ENCODE peak calls at places on chromosomes 12 and 14, in eight cellular contexts. K is K562, B is A549, W is suprapubic skin, M is stomach, F is transverse colon, H is esophagus muscularis mucosa, A is ovary. R is an unnamed sample.

GRCh38 chr14:105411017-105411941 is 8.3 kb upstream of the MTA1 start:
- DNase-seq in M (peak), B (peak), W (peak), H (no peak), K (peak), F (peak), A (no peak), R (peak)

GRCh38 chr14:99413972-99414371 is 66.7 kb downstream of the SETD3 start:
- DNase-seq in M (no peak), B (no peak), F (no peak), H (no peak), W (no peak), K (no peak), A (no peak), R (no peak)

GRCh38 chr12:122318607-122319311 is 52.5 kb upstream of the VPS33A start:
- DNase-seq in F (no peak), M (no peak), H (no peak), A (no peak), W (no peak), B (no peak), K (no peak), R (no peak)

GRCh38 chr12:38502016-38502415 is 185.4 kb downstream of the ALG10B start:
- DNase-seq in H (no peak), F (no peak), A (no peak), M (no peak), B (no peak), K (no peak), W (no peak), R (no peak)

GRCh38 chr14:93269341-93270068 is 62.4 kb downstream of the UBR7 start:
- DNase-seq in M (no peak), W (no peak), F (no peak), H (no peak), B (peak), K (no peak), A (no peak), R (no peak)

GRCh38 chr14:101215936-101216335 is 312.4 kb upstream of the RTL1 start:
- DNase-seq in K (no peak), A (no peak), M (peak), F (peak), W (peak), H (peak), B (no peak), R (peak)

GRCh38 chr12:23950011-23950774 is 723 bp upstream of the SOX5 start:
- DNase-seq in B (no peak), W (no peak), F (no peak), A (no peak), H (no peak), M (no peak), K (no peak), R (no peak)

GRCh38 chr14:79704406-79704805 is 506.9 kb downstream of the DIO2 start:
- DNase-seq in M (no peak), B (no peak), H (no peak), F (no peak), A (no peak), W (no peak), K (no peak), R (no peak)

GRCh38 chr14:96923003-96923402 is 125.8 kb downstream of the VRK1 start:
- DNase-seq in F (no peak), H (no peak), A (no peak), K (no peak), B (no peak), W (no peak), M (no peak), R (no peak)

GRCh38 chr12:3836641-3837040 is 36.6 kb downstream of the PARP11 start:
- DNase-seq in F (no peak), M (no peak), B (no peak), A (no peak), H (no peak), K (no peak), W (no peak), R (no peak)

GRCh38 chr12:6207254-6207942 is 7.2 kb downstream of the CD9 start:
- DNase-seq in M (no peak), A (no peak), B (no peak), H (no peak), K (no peak), W (no peak), F (no peak), R (no peak)

GRCh38 chr12:6205761-6206160 is 5.6 kb downstream of the CD9 start:
- DNase-seq in A (no peak), H (no peak), W (no peak), B (no peak), K (no peak), M (no peak), F (no peak), R (no peak)

GRCh38 chr12:6206327-6206726 is 6.1 kb downstream of the CD9 start:
- DNase-seq in M (no peak), W (no peak), H (no peak), A (no peak), K (no peak), F (no peak), B (no peak), R (no peak)

GRCh38 chr12:6205144-6205539 is 4.9 kb downstream of the CD9 start:
- DNase-seq in A (peak), H (no peak), W (no peak), B (no peak), K (no peak), M (no peak), F (peak), R (peak)

DNA sequence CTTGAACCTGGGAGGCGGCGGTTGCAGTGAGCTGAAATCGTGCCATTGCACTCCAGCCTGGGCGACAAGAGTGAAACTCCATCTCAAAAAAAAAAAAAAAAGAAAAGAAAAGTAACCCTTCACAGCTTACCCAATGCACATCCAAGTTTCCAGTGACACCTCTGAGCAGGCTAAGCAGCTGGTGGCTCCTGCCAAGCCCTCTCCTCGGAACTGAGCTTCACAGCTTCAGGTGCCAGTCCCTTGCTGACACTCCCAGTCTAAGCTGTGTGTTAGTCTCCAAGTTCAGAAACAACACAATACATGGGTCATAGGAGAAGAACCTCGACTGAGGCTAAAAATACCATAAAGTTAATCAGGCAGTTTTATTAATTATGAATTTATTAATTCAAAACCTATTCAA is 7.9 kb downstream of the CD9 start:
- DNase-seq in B (no peak), F (no peak), M (no peak), H (no peak), W (no peak), K (no peak), A (no peak), R (no peak)
- TF ChIP-seq POLR2A in B (no peak), F (no peak), M (no peak), H (no peak), W (no peak), K (no peak), A (no peak), R (no peak)

GRCh38 chr12:57885207-57885606 is 38.7 kb upstream of the CTDSP2 start:
- DNase-seq in B (no peak), M (no peak), K (no peak), F (no peak), A (no peak), W (peak), H (no peak), R (no peak)

GRCh38 chr12:57889541-57889989 is 43.0 kb upstream of the CTDSP2 start:
- DNase-seq in A (peak), M (no peak), K (no peak), W (peak), B (no peak), H (no peak), F (peak), R (peak)

GRCh38 chr12:57888407-57889157 is 42.1 kb upstream of the CTDSP2 start:
- DNase-seq in H (no peak), K (no peak), A (peak), W (no peak), M (peak), B (no peak), F (peak), R (no peak)

GRCh38 chr12:57887631-57888406 is 41.3 kb upstream of the CTDSP2 start:
- DNase-seq in H (no peak), B (no peak), A (peak), K (peak), W (no peak), M (peak), F (peak), R (no peak)

GRCh38 chr12:57886590-57887363 is 40.2 kb upstream of the CTDSP2 start:
- DNase-seq in A (no peak), F (no peak), M (no peak), B (no peak), K (no peak), H (no peak), W (no peak), R (no peak)
- H3K27ac ChIP-seq in A (no peak), F (peak), M (peak), B (no peak), K (no peak), H (peak), W (peak), R (peak)

DNA sequence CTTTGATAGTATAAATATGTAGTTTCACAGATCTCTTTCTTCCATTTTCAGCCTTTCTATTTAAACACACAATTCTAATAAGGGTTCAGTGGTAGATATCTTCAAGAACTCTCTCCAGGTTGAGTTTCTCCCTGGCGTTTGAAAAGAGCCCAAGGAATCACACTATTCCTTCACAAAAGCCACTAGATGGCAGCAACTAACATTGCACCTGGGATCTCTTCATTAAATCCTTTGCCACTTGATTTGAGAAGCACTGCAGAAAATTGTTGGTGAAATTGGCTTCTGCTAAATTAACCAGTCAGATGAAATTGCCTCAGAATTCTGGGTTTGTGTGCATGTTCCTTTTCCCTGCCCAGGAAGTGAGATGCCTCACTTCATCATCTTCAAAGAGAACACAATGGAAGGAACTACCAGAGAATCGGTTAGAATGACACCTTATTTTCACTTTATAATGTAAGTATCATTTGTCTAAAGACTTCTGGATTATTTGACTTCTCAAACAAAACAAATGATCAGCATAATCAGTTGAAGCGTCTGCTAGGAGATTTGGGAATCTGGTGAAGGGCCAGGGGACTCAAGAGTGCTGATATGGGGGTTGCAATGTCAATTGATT is 6.8 kb downstream of the CCDC198 start:
- DNase-seq in B (no peak), F (no peak), W (no peak), M (no peak), A (no peak), K (peak), H (no peak), R (no peak)
- TF ChIP-seq EP300 in B (no peak), F (no peak), W (no peak), M (no peak), A (no peak), K (no peak), H (no peak), R (no peak)

GRCh38 chr14:69485261-69485660 is 733 bp downstream of the PLEKHD1 start:
- DNase-seq in B (no peak), K (no peak), M (no peak), F (no peak), W (no peak), H (no peak), A (no peak), R (no peak)
- TF ChIP-seq POLR2A in B (no peak), K (no peak), M (no peak), F (no peak), W (no peak), H (no peak), A (no peak), R (no peak)

DNA sequence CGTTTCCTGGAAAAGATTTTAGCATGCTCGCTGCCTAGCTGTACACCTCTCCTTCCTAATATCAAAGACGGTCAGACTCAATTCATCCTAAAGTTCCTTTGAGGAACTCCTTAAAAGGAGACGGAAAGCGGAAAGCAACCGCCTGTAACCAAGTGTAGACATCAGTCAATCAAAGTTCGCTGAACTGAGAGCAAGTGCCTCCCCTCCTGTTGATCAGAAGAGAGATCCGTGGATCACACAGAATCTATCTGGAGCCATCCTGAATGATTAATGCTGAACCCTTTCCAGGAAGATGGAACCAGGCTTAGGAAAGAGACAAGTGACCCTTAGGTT is 450 bp upstream of the TEP1 start:
- DNase-seq in A (no peak), B (no peak), K (no peak), W (no peak), M (no peak), F (peak), H (no peak), R (no peak)
- H3K27ac ChIP-seq in A (peak), B (peak), K (peak), W (peak), M (peak), F (peak), H (peak), R (peak)

DNA sequence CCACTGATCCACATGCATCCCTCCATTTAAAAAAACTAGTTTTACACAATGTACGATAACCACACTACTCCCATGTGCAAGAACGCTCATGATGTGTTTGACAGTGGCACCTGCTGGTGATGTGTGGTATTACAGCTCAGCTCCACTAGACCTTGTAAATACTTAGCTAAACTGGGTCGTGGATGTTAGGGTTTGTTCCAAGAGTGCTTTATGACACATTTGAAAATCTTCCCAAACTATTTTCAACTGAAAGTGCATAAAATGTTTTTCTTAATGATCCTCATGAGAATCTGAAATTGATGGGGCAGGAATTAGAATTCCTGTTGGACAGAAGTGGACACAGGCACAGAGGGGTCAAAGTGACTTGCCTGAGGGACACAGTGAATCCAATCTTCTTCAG is 99.2 kb downstream of the SCARB1 start:
- DNase-seq in A (peak), K (peak), M (no peak), W (no peak), F (peak), B (no peak), H (no peak), R (no peak)
- TF ChIP-seq EP300 in A (no peak), K (no peak), M (no peak), W (no peak), F (no peak), B (no peak), H (no peak), R (no peak)

GRCh38 chr12:10363922-10364838 is 25.7 kb downstream of the KLRK1 start:
- DNase-seq in B (peak), K (peak), M (peak), F (peak), W (no peak), A (peak), H (no peak), R (peak)
- TF ChIP-seq POLR2A in B (no peak), K (peak), M (no peak), F (peak), W (no peak), A (peak), H (no peak), R (peak)

GRCh38 chr12:107681836-107682820 is 3.5 kb upstream of the PWP1 start:
- DNase-seq in H (no peak), M (no peak), A (no peak), F (no peak), K (no peak), B (no peak), W (no peak), R (no peak)

GRCh38 chr12:107681455-107681835 is 4.2 kb upstream of the PWP1 start:
- DNase-seq in A (no peak), W (no peak), H (no peak), F (no peak), K (no peak), B (no peak), M (no peak), R (no peak)

GRCh38 chr12:107684990-107685359 is 624 bp upstream of the PWP1 start:
- DNase-seq in W (no peak), K (peak), B (peak), A (no peak), M (no peak), F (peak), H (no peak), R (no peak)

GRCh38 chr12:107685360-107686248 is at the start of gene PWP1:
- DNase-seq in B (peak), W (peak), M (peak), A (peak), K (peak), H (peak), F (peak), R (peak)

GRCh38 chr12:107684029-107684790 is 1.4 kb upstream of the PWP1 start:
- DNase-seq in M (no peak), F (no peak), H (no peak), K (no peak), B (no peak), W (no peak), A (no peak), R (no peak)
- H3K27ac ChIP-seq in M (no peak), F (peak), H (no peak), K (peak), B (peak), W (no peak), A (no peak), R (no peak)

GRCh38 chr14:90266441-90267154 is 10.2 kb downstream of the PSMC1 start:
- DNase-seq in M (no peak), A (no peak), K (no peak), B (no peak), W (no peak), H (no peak), F (no peak), R (no peak)

DNA sequence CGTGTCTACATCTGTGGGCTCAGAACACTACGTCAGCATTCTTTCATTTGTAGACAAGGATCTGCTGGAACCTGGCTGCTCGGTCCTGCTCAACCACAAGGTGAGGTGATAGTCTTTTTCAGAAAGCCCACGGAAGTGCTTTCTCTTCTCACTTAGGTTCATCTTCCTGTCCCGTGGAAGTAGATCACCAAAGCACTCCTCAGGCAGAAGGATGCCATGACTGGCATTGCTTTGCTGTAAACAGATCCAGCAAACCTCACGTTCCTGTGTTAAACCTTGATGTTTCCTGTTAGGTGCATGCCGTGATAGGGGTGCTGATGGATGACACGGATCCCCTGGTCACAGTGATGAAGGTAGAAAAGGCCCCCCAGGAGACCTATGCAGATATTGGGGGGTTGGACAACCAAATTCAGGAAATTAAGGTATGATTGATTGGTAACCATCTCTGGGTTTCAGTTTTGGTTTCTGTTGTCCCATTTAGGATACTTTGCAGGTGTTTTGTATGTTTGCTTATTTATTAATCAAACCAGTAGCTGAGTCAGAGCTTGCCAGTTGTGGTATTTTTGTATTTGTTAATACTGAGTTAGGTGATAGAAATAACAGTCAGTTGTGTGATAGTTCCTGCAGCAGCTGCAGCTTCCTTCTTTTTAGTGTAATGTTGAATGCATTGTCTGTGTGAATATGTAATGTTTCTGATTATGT is 7.5 kb downstream of the PSMC1 start:
- DNase-seq in W (no peak), M (no peak), A (no peak), B (no peak), H (no peak), F (no peak), K (no peak), R (no peak)
- TF ChIP-seq EP300 in W (no peak), M (no peak), A (no peak), B (no peak), H (no peak), F (no peak), K (no peak), R (no peak)